ENCODE peak calls at places on chromosomes 7 and 10, in nine cellular contexts. One of them, this sample, is unnamed.

GRCh38 chr10:110273474-110273873 is 31.2 kb downstream of the SMNDC1 start:
- DNase-seq in epithelial cell of proximal tubule: peak; percentile 80
- DNase-seq in SHP77: no peak
- DNase-seq in left cardiac atrium: peak; percentile 78
- DNase-seq in cardiac septum: no peak
- DNase-seq in Calu3: no peak
- DNase-seq in caudate nucleus: no peak
- DNase-seq in hypothalamus: no peak
- DNase-seq in cardiac muscle cell: no peak
- DNase-seq in this sample: no peak

GRCh38 chr7:134565643-134566136 is 16.8 kb downstream of the AKR1B15 start:
- DNase-seq in cardiac septum: no peak
- DNase-seq in caudate nucleus: no peak
- DNase-seq in cardiac muscle cell: no peak
- DNase-seq in epithelial cell of proximal tubule: no peak
- DNase-seq in left cardiac atrium: no peak
- DNase-seq in hypothalamus: no peak
- DNase-seq in SHP77: no peak
- DNase-seq in Calu3: no peak
- DNase-seq in this sample: no peak

GRCh38 chr10:121928528-121928884 is 675 bp upstream of the ATE1 start:
- DNase-seq in left cardiac atrium: no peak
- DNase-seq in SHP77: peak; percentile 10
- DNase-seq in Calu3: no peak
- DNase-seq in cardiac muscle cell: no peak
- DNase-seq in caudate nucleus: no peak
- DNase-seq in cardiac septum: no peak
- DNase-seq in epithelial cell of proximal tubule: no peak
- DNase-seq in hypothalamus: no peak
- DNase-seq in this sample: no peak

GRCh38 chr10:73836427-73836826 is 25.0 kb upstream of the NDST2 start:
- DNase-seq in cardiac muscle cell: no peak
- DNase-seq in SHP77: no peak
- DNase-seq in hypothalamus: no peak
- DNase-seq in caudate nucleus: no peak
- DNase-seq in cardiac septum: no peak
- DNase-seq in left cardiac atrium: no peak
- DNase-seq in epithelial cell of proximal tubule: no peak
- DNase-seq in Calu3: no peak
- DNase-seq in this sample: no peak

GRCh38 chr7:125678771-125679170 is 749.1 kb upstream of the POT1 start:
- DNase-seq in epithelial cell of proximal tubule: no peak
- DNase-seq in Calu3: no peak
- DNase-seq in hypothalamus: no peak
- DNase-seq in caudate nucleus: no peak
- DNase-seq in cardiac septum: no peak
- DNase-seq in left cardiac atrium: no peak
- DNase-seq in cardiac muscle cell: no peak
- DNase-seq in SHP77: no peak
- DNase-seq in this sample: no peak

GRCh38 chr10:93261961-93262610 is 188.4 kb downstream of the CYP26A1 start:
- DNase-seq in SHP77: no peak
- DNase-seq in caudate nucleus: no peak
- DNase-seq in hypothalamus: no peak
- DNase-seq in epithelial cell of proximal tubule: peak; percentile 10
- DNase-seq in Calu3: no peak
- DNase-seq in cardiac muscle cell: no peak
- DNase-seq in cardiac septum: no peak
- DNase-seq in left cardiac atrium: no peak
- DNase-seq in this sample: no peak

GRCh38 chr10:22620140-22620857 is 94.1 kb downstream of the PIP4K2A start:
- DNase-seq in Calu3: peak; percentile 60
- DNase-seq in SHP77: peak; percentile 9
- DNase-seq in cardiac septum: no peak
- DNase-seq in hypothalamus: peak; percentile 34
- DNase-seq in caudate nucleus: peak; percentile 28
- DNase-seq in epithelial cell of proximal tubule: peak; percentile 90
- DNase-seq in cardiac muscle cell: no peak
- DNase-seq in left cardiac atrium: peak; percentile 90
- DNase-seq in this sample: peak; percentile 88

GRCh38 chr10:80664071-80664680 is 126.5 kb downstream of the SH2D4B start:
- DNase-seq in cardiac septum: peak; percentile 91
- DNase-seq in SHP77: peak; percentile 24
- DNase-seq in hypothalamus: peak; percentile 58
- DNase-seq in cardiac muscle cell: peak; percentile 91
- DNase-seq in left cardiac atrium: peak; percentile 77
- DNase-seq in caudate nucleus: peak; percentile 18
- DNase-seq in Calu3: peak; percentile 93
- DNase-seq in epithelial cell of proximal tubule: peak; percentile 25
- DNase-seq in this sample: no peak

GRCh38 chr7:39952378-39952777 is 2.3 kb downstream of the CDK13 start:
- DNase-seq in caudate nucleus: no peak
- DNase-seq in left cardiac atrium: no peak
- DNase-seq in Calu3: no peak
- DNase-seq in SHP77: no peak
- DNase-seq in epithelial cell of proximal tubule: no peak
- DNase-seq in hypothalamus: no peak
- DNase-seq in cardiac muscle cell: no peak
- DNase-seq in cardiac septum: no peak
- DNase-seq in this sample: no peak

GRCh38 chr7:118590107-118590506 is 365.6 kb downstream of the ANKRD7 start:
- DNase-seq in hypothalamus: no peak
- DNase-seq in SHP77: no peak
- DNase-seq in Calu3: peak; percentile 6
- DNase-seq in caudate nucleus: no peak
- DNase-seq in cardiac muscle cell: peak; percentile 7
- DNase-seq in cardiac septum: no peak
- DNase-seq in epithelial cell of proximal tubule: no peak
- DNase-seq in left cardiac atrium: no peak
- DNase-seq in this sample: no peak

GRCh38 chr7:77359599-77359998 is 56.5 kb downstream of the GSAP start:
- DNase-seq in left cardiac atrium: no peak
- DNase-seq in epithelial cell of proximal tubule: no peak
- DNase-seq in caudate nucleus: no peak
- DNase-seq in Calu3: no peak
- DNase-seq in hypothalamus: no peak
- DNase-seq in cardiac septum: no peak
- DNase-seq in cardiac muscle cell: no peak
- DNase-seq in SHP77: no peak
- DNase-seq in this sample: no peak

GRCh38 chr7:32043688-32044087 is 26.5 kb downstream of the PDE1C start:
- DNase-seq in SHP77: no peak
- DNase-seq in hypothalamus: no peak
- DNase-seq in caudate nucleus: no peak
- DNase-seq in epithelial cell of proximal tubule: peak; percentile 93
- DNase-seq in cardiac septum: no peak
- DNase-seq in left cardiac atrium: no peak
- DNase-seq in cardiac muscle cell: no peak
- DNase-seq in Calu3: peak; percentile 47
- DNase-seq in this sample: peak; percentile 47

GRCh38 chr10:64159910-64160872 is 639.0 kb downstream of the REEP3 start:
- DNase-seq in hypothalamus: no peak
- DNase-seq in SHP77: no peak
- DNase-seq in caudate nucleus: no peak
- DNase-seq in Calu3: no peak
- DNase-seq in cardiac muscle cell: no peak
- DNase-seq in cardiac septum: no peak
- DNase-seq in epithelial cell of proximal tubule: no peak
- DNase-seq in left cardiac atrium: peak; percentile 20
- DNase-seq in this sample: no peak

GRCh38 chr10:113020838-113021237 is 70.8 kb downstream of the TCF7L2 start:
- DNase-seq in epithelial cell of proximal tubule: no peak
- DNase-seq in left cardiac atrium: no peak
- DNase-seq in cardiac muscle cell: no peak
- DNase-seq in SHP77: no peak
- DNase-seq in cardiac septum: no peak
- DNase-seq in hypothalamus: no peak
- DNase-seq in caudate nucleus: no peak
- DNase-seq in Calu3: no peak
- DNase-seq in this sample: no peak

GRCh38 chr7:107593025-107593410 is 13.0 kb downstream of the BCAP29 start:
- DNase-seq in Calu3: no peak
- DNase-seq in cardiac muscle cell: peak; percentile 41
- DNase-seq in hypothalamus: no peak
- DNase-seq in SHP77: no peak
- DNase-seq in epithelial cell of proximal tubule: no peak
- DNase-seq in cardiac septum: no peak
- DNase-seq in caudate nucleus: no peak
- DNase-seq in left cardiac atrium: no peak
- DNase-seq in this sample: no peak

GRCh38 chr10:77310288-77310687 is 327.3 kb downstream of the KCNMA1 start:
- DNase-seq in epithelial cell of proximal tubule: no peak
- DNase-seq in cardiac muscle cell: no peak
- DNase-seq in hypothalamus: no peak
- DNase-seq in caudate nucleus: no peak
- DNase-seq in left cardiac atrium: no peak
- DNase-seq in SHP77: no peak
- DNase-seq in cardiac septum: no peak
- DNase-seq in Calu3: no peak
- DNase-seq in this sample: no peak

GRCh38 chr7:158473238-158473637 is 114.4 kb downstream of the PTPRN2 start:
- DNase-seq in left cardiac atrium: no peak
- DNase-seq in SHP77: peak; percentile 72
- DNase-seq in cardiac muscle cell: no peak
- DNase-seq in caudate nucleus: no peak
- DNase-seq in Calu3: no peak
- DNase-seq in epithelial cell of proximal tubule: no peak
- DNase-seq in hypothalamus: no peak
- DNase-seq in cardiac septum: no peak
- DNase-seq in this sample: no peak

GRCh38 chr10:110837418-110838120 is 34.2 kb upstream of the PDCD4 start:
- DNase-seq in epithelial cell of proximal tubule: no peak
- DNase-seq in SHP77: no peak
- DNase-seq in cardiac muscle cell: no peak
- DNase-seq in caudate nucleus: no peak
- DNase-seq in Calu3: no peak
- DNase-seq in hypothalamus: no peak
- DNase-seq in cardiac septum: no peak
- DNase-seq in left cardiac atrium: no peak
- DNase-seq in this sample: no peak

GRCh38 chr10:44281089-44281613 is 103.7 kb downstream of the CXCL12 start:
- DNase-seq in caudate nucleus: no peak
- DNase-seq in cardiac septum: no peak
- DNase-seq in hypothalamus: no peak
- DNase-seq in left cardiac atrium: peak; percentile 53
- DNase-seq in SHP77: no peak
- DNase-seq in cardiac muscle cell: no peak
- DNase-seq in Calu3: no peak
- DNase-seq in epithelial cell of proximal tubule: no peak
- DNase-seq in this sample: no peak

GRCh38 chr7:34675749-34676374 is 17.8 kb downstream of the NPSR1 start:
- DNase-seq in Calu3: peak; percentile 66
- DNase-seq in cardiac septum: no peak
- DNase-seq in left cardiac atrium: no peak
- DNase-seq in cardiac muscle cell: peak; percentile 43
- DNase-seq in hypothalamus: no peak
- DNase-seq in caudate nucleus: no peak
- DNase-seq in epithelial cell of proximal tubule: no peak
- DNase-seq in SHP77: peak; percentile 23
- DNase-seq in this sample: no peak

GRCh38 chr10:79241990-79242619 is 105.2 kb upstream of the PPIF start:
- DNase-seq in cardiac muscle cell: peak; percentile 45
- DNase-seq in epithelial cell of proximal tubule: no peak
- DNase-seq in Calu3: peak; percentile 57
- DNase-seq in left cardiac atrium: peak; percentile 83
- DNase-seq in cardiac septum: peak; percentile 89
- DNase-seq in caudate nucleus: no peak
- DNase-seq in hypothalamus: no peak
- DNase-seq in SHP77: no peak
- DNase-seq in this sample: no peak

GRCh38 chr10:78520737-78521430 is 487.2 kb downstream of the RPS24 start:
- DNase-seq in SHP77: no peak
- DNase-seq in epithelial cell of proximal tubule: peak; percentile 12
- DNase-seq in caudate nucleus: no peak
- DNase-seq in left cardiac atrium: no peak
- DNase-seq in cardiac septum: no peak
- DNase-seq in cardiac muscle cell: peak; percentile 29
- DNase-seq in Calu3: peak; percentile 70
- DNase-seq in hypothalamus: no peak
- DNase-seq in this sample: no peak

GRCh38 chr7:96989241-96989858 is 16.0 kb upstream of the DLX6 start:
- DNase-seq in Calu3: no peak
- DNase-seq in epithelial cell of proximal tubule: no peak
- DNase-seq in cardiac muscle cell: no peak
- DNase-seq in hypothalamus: no peak
- DNase-seq in cardiac septum: no peak
- DNase-seq in left cardiac atrium: no peak
- DNase-seq in SHP77: no peak
- DNase-seq in caudate nucleus: no peak
- DNase-seq in this sample: no peak

GRCh38 chr10:14325325-14325955 is 5.3 kb downstream of the FRMD4A start:
- DNase-seq in Calu3: peak; percentile 30
- DNase-seq in SHP77: no peak
- DNase-seq in cardiac muscle cell: peak; percentile 64
- DNase-seq in hypothalamus: no peak
- DNase-seq in caudate nucleus: no peak
- DNase-seq in epithelial cell of proximal tubule: no peak
- DNase-seq in cardiac septum: no peak
- DNase-seq in left cardiac atrium: peak; percentile 40
- DNase-seq in this sample: peak; percentile 9

GRCh38 chr7:142188159-142188558 is 69.7 kb downstream of the PRSS58 start:
- DNase-seq in caudate nucleus: no peak
- DNase-seq in epithelial cell of proximal tubule: no peak
- DNase-seq in SHP77: no peak
- DNase-seq in left cardiac atrium: no peak
- DNase-seq in cardiac muscle cell: no peak
- DNase-seq in cardiac septum: no peak
- DNase-seq in hypothalamus: no peak
- DNase-seq in Calu3: no peak
- DNase-seq in this sample: no peak

GRCh38 chr10:94546058-94546595 is 539 bp downstream of the HELLS start:
- DNase-seq in Calu3: no peak
- DNase-seq in SHP77: peak; percentile 44
- DNase-seq in epithelial cell of proximal tubule: no peak
- DNase-seq in cardiac muscle cell: peak; percentile 27
- DNase-seq in caudate nucleus: no peak
- DNase-seq in left cardiac atrium: no peak
- DNase-seq in hypothalamus: no peak
- DNase-seq in cardiac septum: no peak
- DNase-seq in this sample: peak; percentile 9

GRCh38 chr7:100752994-100753393 is 19.6 kb downstream of the ZAN start:
- DNase-seq in hypothalamus: no peak
- DNase-seq in cardiac muscle cell: no peak
- DNase-seq in SHP77: no peak
- DNase-seq in cardiac septum: no peak
- DNase-seq in Calu3: no peak
- DNase-seq in left cardiac atrium: no peak
- DNase-seq in epithelial cell of proximal tubule: no peak
- DNase-seq in caudate nucleus: no peak
- DNase-seq in this sample: no peak

GRCh38 chr7:2701832-2702593 is 14.0 kb downstream of the AMZ1 start:
- DNase-seq in caudate nucleus: peak; percentile 48
- DNase-seq in epithelial cell of proximal tubule: no peak
- DNase-seq in Calu3: no peak
- DNase-seq in SHP77: no peak
- DNase-seq in hypothalamus: peak; percentile 77
- DNase-seq in left cardiac atrium: peak; percentile 65
- DNase-seq in cardiac septum: no peak
- DNase-seq in cardiac muscle cell: no peak
- DNase-seq in this sample: no peak

GRCh38 chr10:100364735-100365391 is 17.8 kb downstream of the SCD start:
- DNase-seq in hypothalamus: peak; percentile 37
- DNase-seq in caudate nucleus: no peak
- DNase-seq in epithelial cell of proximal tubule: peak; percentile 84
- DNase-seq in cardiac septum: peak; percentile 85
- DNase-seq in SHP77: peak; percentile 39
- DNase-seq in left cardiac atrium: peak; percentile 80
- DNase-seq in Calu3: peak; percentile 75
- DNase-seq in cardiac muscle cell: peak; percentile 45
- DNase-seq in this sample: no peak

GRCh38 chr10:104256335-104257080 is 1.8 kb downstream of the GSTO1 start:
- DNase-seq in hypothalamus: no peak
- DNase-seq in left cardiac atrium: no peak
- DNase-seq in epithelial cell of proximal tubule: no peak
- DNase-seq in SHP77: no peak
- DNase-seq in caudate nucleus: no peak
- DNase-seq in cardiac septum: no peak
- DNase-seq in cardiac muscle cell: no peak
- DNase-seq in Calu3: no peak
- DNase-seq in this sample: no peak

GRCh38 chr10:92972066-92972870 is 88.3 kb upstream of the CYP26C1 start:
- DNase-seq in SHP77: no peak
- DNase-seq in Calu3: peak; percentile 69
- DNase-seq in left cardiac atrium: no peak
- DNase-seq in cardiac septum: no peak
- DNase-seq in epithelial cell of proximal tubule: peak; percentile 52
- DNase-seq in cardiac muscle cell: no peak
- DNase-seq in caudate nucleus: no peak
- DNase-seq in hypothalamus: no peak
- DNase-seq in this sample: no peak